ENCODE peak calls at places on chromosomes 7 and 10, in seven cellular contexts. One of them, this sample, is unnamed.

GRCh38 chr10:81116201-81116600 is 578.5 kb downstream of the SH2D4B start:
- DNase-seq in stimulated activated CD4-positive, alpha-beta T cell treated with anti-CD3 and anti-CD28 coated beads, Interleukin-1b, Interleukin-23, amount 100 ng/mL, for 1 hour: no peak
- DNase-seq in endothelial cell: no peak
- DNase-seq in cardiac septum: no peak
- DNase-seq in activated naive CD8-positive, alpha-beta T cell treated with anti-CD3 and anti-CD28 coated beads for 36 hours: no peak
- DNase-seq in NCI-H1417: no peak
- DNase-seq in stimulated activated CD8-positive, alpha-beta memory T cell treated with anti-CD3 and anti-CD28 coated beads, Interleukin-12 subunit alpha, Interleukin-12 subunit beta, amount 100 ng/mL, for 4 hours: no peak
- DNase-seq in this sample: no peak

GRCh38 chr7:122135275-122135674 is 8.8 kb downstream of the AASS start:
- DNase-seq in stimulated activated CD4-positive, alpha-beta T cell treated with anti-CD3 and anti-CD28 coated beads, Interleukin-1b, Interleukin-23, amount 100 ng/mL, for 1 hour: no peak
- DNase-seq in endothelial cell: no peak
- DNase-seq in cardiac septum: no peak
- DNase-seq in activated naive CD8-positive, alpha-beta T cell treated with anti-CD3 and anti-CD28 coated beads for 36 hours: no peak
- DNase-seq in NCI-H1417: no peak
- DNase-seq in stimulated activated CD8-positive, alpha-beta memory T cell treated with anti-CD3 and anti-CD28 coated beads, Interleukin-12 subunit alpha, Interleukin-12 subunit beta, amount 100 ng/mL, for 4 hours: no peak
- DNase-seq in this sample: no peak

GRCh38 chr10:77949167-77949566 is 22.6 kb upstream of the DLG5 start:
- DNase-seq in stimulated activated CD4-positive, alpha-beta T cell treated with anti-CD3 and anti-CD28 coated beads, Interleukin-1b, Interleukin-23, amount 100 ng/mL, for 1 hour: no peak
- DNase-seq in endothelial cell: peak; percentile 37
- DNase-seq in cardiac septum: no peak
- DNase-seq in activated naive CD8-positive, alpha-beta T cell treated with anti-CD3 and anti-CD28 coated beads for 36 hours: no peak
- DNase-seq in NCI-H1417: no peak
- DNase-seq in stimulated activated CD8-positive, alpha-beta memory T cell treated with anti-CD3 and anti-CD28 coated beads, Interleukin-12 subunit alpha, Interleukin-12 subunit beta, amount 100 ng/mL, for 4 hours: no peak
- DNase-seq in this sample: peak; percentile 34

GRCh38 chr7:20506175-20506574 is 109.3 kb upstream of the ABCB5 start:
- DNase-seq in stimulated activated CD4-positive, alpha-beta T cell treated with anti-CD3 and anti-CD28 coated beads, Interleukin-1b, Interleukin-23, amount 100 ng/mL, for 1 hour: no peak
- DNase-seq in endothelial cell: no peak
- DNase-seq in cardiac septum: no peak
- DNase-seq in activated naive CD8-positive, alpha-beta T cell treated with anti-CD3 and anti-CD28 coated beads for 36 hours: no peak
- DNase-seq in NCI-H1417: no peak
- DNase-seq in stimulated activated CD8-positive, alpha-beta memory T cell treated with anti-CD3 and anti-CD28 coated beads, Interleukin-12 subunit alpha, Interleukin-12 subunit beta, amount 100 ng/mL, for 4 hours: no peak
- DNase-seq in this sample: no peak

GRCh38 chr7:34835901-34836300 is 177.9 kb downstream of the NPSR1 start:
- DNase-seq in stimulated activated CD4-positive, alpha-beta T cell treated with anti-CD3 and anti-CD28 coated beads, Interleukin-1b, Interleukin-23, amount 100 ng/mL, for 1 hour: no peak
- DNase-seq in endothelial cell: no peak
- DNase-seq in cardiac septum: no peak
- DNase-seq in activated naive CD8-positive, alpha-beta T cell treated with anti-CD3 and anti-CD28 coated beads for 36 hours: no peak
- DNase-seq in NCI-H1417: no peak
- DNase-seq in stimulated activated CD8-positive, alpha-beta memory T cell treated with anti-CD3 and anti-CD28 coated beads, Interleukin-12 subunit alpha, Interleukin-12 subunit beta, amount 100 ng/mL, for 4 hours: no peak
- DNase-seq in this sample: no peak

GRCh38 chr10:122140477-122140902 is 130.6 kb upstream of the BTBD16 start:
- DNase-seq in stimulated activated CD4-positive, alpha-beta T cell treated with anti-CD3 and anti-CD28 coated beads, Interleukin-1b, Interleukin-23, amount 100 ng/mL, for 1 hour: no peak
- DNase-seq in endothelial cell: no peak
- DNase-seq in cardiac septum: no peak
- DNase-seq in activated naive CD8-positive, alpha-beta T cell treated with anti-CD3 and anti-CD28 coated beads for 36 hours: no peak
- DNase-seq in NCI-H1417: no peak
- DNase-seq in stimulated activated CD8-positive, alpha-beta memory T cell treated with anti-CD3 and anti-CD28 coated beads, Interleukin-12 subunit alpha, Interleukin-12 subunit beta, amount 100 ng/mL, for 4 hours: no peak
- DNase-seq in this sample: peak; percentile 57

GRCh38 chr10:110868981-110869380 is 2.7 kb upstream of the PDCD4 start:
- DNase-seq in stimulated activated CD4-positive, alpha-beta T cell treated with anti-CD3 and anti-CD28 coated beads, Interleukin-1b, Interleukin-23, amount 100 ng/mL, for 1 hour: no peak
- DNase-seq in endothelial cell: no peak
- DNase-seq in cardiac septum: no peak
- DNase-seq in activated naive CD8-positive, alpha-beta T cell treated with anti-CD3 and anti-CD28 coated beads for 36 hours: no peak
- DNase-seq in NCI-H1417: no peak
- DNase-seq in stimulated activated CD8-positive, alpha-beta memory T cell treated with anti-CD3 and anti-CD28 coated beads, Interleukin-12 subunit alpha, Interleukin-12 subunit beta, amount 100 ng/mL, for 4 hours: no peak
- DNase-seq in this sample: no peak

GRCh38 chr10:95866448-95866842 is 41.3 kb upstream of the CC2D2B start:
- DNase-seq in stimulated activated CD4-positive, alpha-beta T cell treated with anti-CD3 and anti-CD28 coated beads, Interleukin-1b, Interleukin-23, amount 100 ng/mL, for 1 hour: no peak
- DNase-seq in endothelial cell: no peak
- DNase-seq in cardiac septum: no peak
- DNase-seq in activated naive CD8-positive, alpha-beta T cell treated with anti-CD3 and anti-CD28 coated beads for 36 hours: no peak
- DNase-seq in NCI-H1417: no peak
- DNase-seq in stimulated activated CD8-positive, alpha-beta memory T cell treated with anti-CD3 and anti-CD28 coated beads, Interleukin-12 subunit alpha, Interleukin-12 subunit beta, amount 100 ng/mL, for 4 hours: no peak
- DNase-seq in this sample: no peak

GRCh38 chr7:151872531-151873401 is 4.1 kb downstream of the PRKAG2 start:
- DNase-seq in stimulated activated CD4-positive, alpha-beta T cell treated with anti-CD3 and anti-CD28 coated beads, Interleukin-1b, Interleukin-23, amount 100 ng/mL, for 1 hour: no peak
- DNase-seq in endothelial cell: no peak
- DNase-seq in cardiac septum: no peak
- DNase-seq in activated naive CD8-positive, alpha-beta T cell treated with anti-CD3 and anti-CD28 coated beads for 36 hours: no peak
- DNase-seq in NCI-H1417: no peak
- DNase-seq in stimulated activated CD8-positive, alpha-beta memory T cell treated with anti-CD3 and anti-CD28 coated beads, Interleukin-12 subunit alpha, Interleukin-12 subunit beta, amount 100 ng/mL, for 4 hours: no peak
- DNase-seq in this sample: no peak

GRCh38 chr10:85614981-85615380 is 751.6 kb downstream of the GRID1 start:
- DNase-seq in stimulated activated CD4-positive, alpha-beta T cell treated with anti-CD3 and anti-CD28 coated beads, Interleukin-1b, Interleukin-23, amount 100 ng/mL, for 1 hour: no peak
- DNase-seq in endothelial cell: no peak
- DNase-seq in cardiac septum: peak; percentile 29
- DNase-seq in activated naive CD8-positive, alpha-beta T cell treated with anti-CD3 and anti-CD28 coated beads for 36 hours: no peak
- DNase-seq in NCI-H1417: no peak
- DNase-seq in stimulated activated CD8-positive, alpha-beta memory T cell treated with anti-CD3 and anti-CD28 coated beads, Interleukin-12 subunit alpha, Interleukin-12 subunit beta, amount 100 ng/mL, for 4 hours: no peak
- DNase-seq in this sample: no peak